ENCODE peak calls at places on chromosome 11, in six cellular contexts. J, Y, L, T, X and W are unnamed samples.

GRCh38 chr11:118051611-118052461 is 25.0 kb upstream of the TMPRSS4 start:
- DNase-seq in T (no peak), L (no peak), Y (no peak), X (no peak), J (no peak), W (no peak)

GRCh38 chr11:105130189-105130813 is 9.3 kb downstream of the CARD18 start:
- DNase-seq in J (no peak), T (no peak), X (no peak), L (no peak), Y (no peak), W (no peak)

GRCh38 chr11:71095294-71095850 is 157.0 kb downstream of the SHANK2 start:
- DNase-seq in T (no peak), Y (no peak), J (no peak), L (no peak), X (no peak), W (no peak)

GRCh38 chr11:74822187-74822586 is 73.5 kb downstream of the RNF169 start:
- DNase-seq in Y (no peak), X (no peak), T (no peak), J (no peak), L (no peak), W (no peak)

GRCh38 chr11:133072366-133072765 is 459.9 kb downstream of the OPCML start:
- DNase-seq in Y (no peak), J (no peak), T (no peak), X (no peak), L (no peak), W (no peak)

GRCh38 chr11:57321996-57322880 is 2.5 kb downstream of the TNKS1BP1 start:
- DNase-seq in J (peak), X (peak), L (no peak), Y (peak), T (peak), W (no peak)

GRCh38 chr11:120547301-120547700 is 35.8 kb downstream of the GRIK4 start:
- DNase-seq in T (no peak), L (no peak), J (no peak), X (no peak), Y (no peak), W (no peak)

GRCh38 chr11:112127056-112127455 is 36.8 kb downstream of the IL18 start:
- DNase-seq in X (no peak), L (no peak), T (no peak), J (no peak), Y (no peak), W (no peak)

GRCh38 chr11:44097821-44098220 is 2.3 kb downstream of the EXT2 start:
- DNase-seq in L (no peak), J (no peak), Y (no peak), X (no peak), T (no peak), W (no peak)

GRCh38 chr11:57315491-57315890 is 9.3 kb downstream of the TNKS1BP1 start:
- DNase-seq in J (no peak), Y (peak), L (no peak), X (no peak), T (no peak), W (no peak)

GRCh38 chr11:71426413-71426812 is 21.8 kb downstream of the DHCR7 start:
- DNase-seq in X (no peak), Y (no peak), T (no peak), J (no peak), L (no peak), W (no peak)

GRCh38 chr11:104422320-104422944 is 258.5 kb upstream of the PDGFD start:
- DNase-seq in J (no peak), L (no peak), T (no peak), Y (no peak), X (no peak), W (no peak)

GRCh38 chr11:73308003-73308962 is at the start of gene ARHGEF17:
- DNase-seq in Y (peak), J (peak), T (peak), X (peak), L (no peak), W (no peak)

GRCh38 chr11:13550761-13551160 is 55.0 kb upstream of the PTH start:
- DNase-seq in J (no peak), L (no peak), X (no peak), T (no peak), Y (no peak), W (no peak)

GRCh38 chr11:91136631-91137030 is 913.8 kb upstream of the CHORDC1 start:
- DNase-seq in X (no peak), Y (no peak), T (no peak), L (no peak), J (no peak), W (no peak)

GRCh38 chr11:71222318-71223080 is 29.9 kb downstream of the SHANK2 start:
- DNase-seq in Y (no peak), T (no peak), X (no peak), J (no peak), L (no peak), W (no peak)

GRCh38 chr11:74696932-74697687 is 34.1 kb downstream of the CHRDL2 start:
- DNase-seq in Y (peak), X (no peak), L (no peak), T (no peak), J (peak), W (no peak)

GRCh38 chr11:13997881-13998280 is 35.4 kb downstream of the SPON1 start:
- DNase-seq in T (no peak), X (no peak), Y (no peak), L (no peak), J (no peak), W (no peak)

GRCh38 chr11:134779179-134779578 is 367.1 kb upstream of the B3GAT1 start:
- DNase-seq in T (no peak), J (no peak), X (no peak), L (no peak), Y (no peak), W (no peak)

GRCh38 chr11:94968334-94968958 is 4.9 kb downstream of the CWC15 start:
- DNase-seq in Y (no peak), L (no peak), T (peak), J (peak), X (no peak), W (no peak)

GRCh38 chr11:705646-706438 is at the start of gene EPS8L2:
- DNase-seq in Y (peak), J (no peak), T (peak), X (no peak), L (no peak), W (no peak)

GRCh38 chr11:27977031-27977430 is 130.9 kb downstream of the KIF18A start:
- DNase-seq in X (peak), L (no peak), J (no peak), T (no peak), Y (no peak), W (peak)

GRCh38 chr11:57800444-57801184 is 39.0 kb downstream of the CTNND1 start:
- DNase-seq in X (peak), T (peak), J (peak), L (no peak), Y (peak), W (peak)

GRCh38 chr11:129018991-129019390 is 76.3 kb upstream of the TP53AIP1 start:
- DNase-seq in T (no peak), J (no peak), X (no peak), L (no peak), Y (no peak), W (no peak)

GRCh38 chr11:36312593-36312990 is 16.5 kb downstream of the PRR5L start:
- DNase-seq in T (no peak), J (no peak), Y (no peak), X (no peak), L (no peak), W (no peak)

GRCh38 chr11:58688779-58689503 is 42.8 kb downstream of the GLYAT start:
- DNase-seq in T (no peak), Y (no peak), L (no peak), J (no peak), X (no peak), W (no peak)

GRCh38 chr11:120929090-120929489 is 94.8 kb upstream of the TBCEL start:
- DNase-seq in Y (no peak), X (no peak), L (no peak), T (no peak), J (no peak), W (no peak)

GRCh38 chr11:27717377-27717776 is 17.1 kb upstream of the BDNF start:
- DNase-seq in J (no peak), Y (peak), X (no peak), L (no peak), T (peak), W (no peak)

GRCh38 chr11:70333206-70333605 is 62.7 kb downstream of the PPFIA1 start:
- DNase-seq in J (no peak), L (no peak), X (no peak), Y (no peak), T (no peak), W (no peak)

GRCh38 chr11:64614927-64615326 is 23.9 kb downstream of the SLC22A12 start:
- DNase-seq in T (no peak), J (no peak), L (no peak), Y (no peak), X (no peak), W (no peak)

GRCh38 chr11:119709638-119710346 is 19.2 kb downstream of the NECTIN1 start:
- DNase-seq in L (no peak), X (no peak), T (peak), Y (no peak), J (no peak), W (no peak)

GRCh38 chr11:34423300-34423699 is 15.4 kb upstream of the CAT start:
- DNase-seq in L (no peak), J (no peak), X (no peak), T (no peak), Y (no peak), W (no peak)

GRCh38 chr11:27456802-27457329 is 15.7 kb downstream of the LGR4 start:
- DNase-seq in Y (no peak), J (no peak), T (no peak), X (no peak), L (no peak), W (no peak)

GRCh38 chr11:6214530-6214929 is 9.2 kb downstream of the C11orf42 start:
- DNase-seq in T (no peak), J (no peak), L (no peak), Y (no peak), X (no peak), W (no peak)

GRCh38 chr11:95593101-95593500 is 196.5 kb downstream of the FAM76B start:
- DNase-seq in X (no peak), Y (no peak), J (no peak), T (no peak), L (no peak), W (no peak)

GRCh38 chr11:71325418-71326327 is 73.3 kb upstream of the SHANK2 start:
- DNase-seq in T (no peak), L (no peak), J (no peak), Y (no peak), X (no peak), W (no peak)

GRCh38 chr11:124722176-124722575 is 17.6 kb upstream of the NRGN start:
- DNase-seq in Y (no peak), L (no peak), J (no peak), T (no peak), X (no peak), W (no peak)

GRCh38 chr11:124724854-124725718 is 14.7 kb upstream of the NRGN start:
- DNase-seq in Y (no peak), L (no peak), X (no peak), J (peak), T (no peak), W (no peak)

DNA sequence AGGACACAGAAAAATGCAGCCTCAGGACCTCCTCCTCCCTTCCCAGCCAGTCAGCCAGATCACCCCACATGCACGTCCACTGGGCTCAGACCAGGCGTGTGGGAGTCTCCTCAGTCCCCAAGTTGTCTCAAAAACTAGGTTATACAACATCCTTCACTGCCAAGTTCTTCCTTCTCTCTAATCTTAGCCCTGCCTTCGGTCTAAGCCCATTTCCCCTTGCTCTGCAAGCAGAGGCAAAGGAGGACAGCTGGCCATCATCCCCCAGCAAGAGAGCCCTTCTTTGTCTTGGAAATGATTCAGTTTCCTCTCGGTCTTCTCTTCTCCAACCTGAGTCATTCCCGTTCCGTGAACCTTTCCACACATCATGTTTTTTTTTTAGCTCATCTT is 14.0 kb upstream of the NRGN start:
- DNase-seq in X (no peak), L (no peak), T (no peak), Y (no peak), J (no peak), W (no peak)
- H3K4me3 ChIP-seq in X (no peak), L (no peak), T (peak), Y (no peak), J (peak), W (no peak)

GRCh38 chr11:10655227-10655626 is 38.3 kb downstream of the IRAG1 start:
- DNase-seq in Y (no peak), L (no peak), X (peak), J (no peak), T (no peak), W (no peak)

GRCh38 chr11:10658621-10659338 is 34.8 kb downstream of the IRAG1 start:
- DNase-seq in Y (no peak), T (no peak), X (no peak), L (no peak), J (no peak), W (no peak)

GRCh38 chr11:10659339-10660216 is 34.0 kb downstream of the IRAG1 start:
- DNase-seq in J (peak), Y (peak), X (peak), L (no peak), T (no peak), W (peak)

GRCh38 chr11:10655931-10656576 is 37.5 kb downstream of the IRAG1 start:
- DNase-seq in Y (no peak), T (no peak), J (no peak), X (no peak), L (no peak), W (no peak)

DNA sequence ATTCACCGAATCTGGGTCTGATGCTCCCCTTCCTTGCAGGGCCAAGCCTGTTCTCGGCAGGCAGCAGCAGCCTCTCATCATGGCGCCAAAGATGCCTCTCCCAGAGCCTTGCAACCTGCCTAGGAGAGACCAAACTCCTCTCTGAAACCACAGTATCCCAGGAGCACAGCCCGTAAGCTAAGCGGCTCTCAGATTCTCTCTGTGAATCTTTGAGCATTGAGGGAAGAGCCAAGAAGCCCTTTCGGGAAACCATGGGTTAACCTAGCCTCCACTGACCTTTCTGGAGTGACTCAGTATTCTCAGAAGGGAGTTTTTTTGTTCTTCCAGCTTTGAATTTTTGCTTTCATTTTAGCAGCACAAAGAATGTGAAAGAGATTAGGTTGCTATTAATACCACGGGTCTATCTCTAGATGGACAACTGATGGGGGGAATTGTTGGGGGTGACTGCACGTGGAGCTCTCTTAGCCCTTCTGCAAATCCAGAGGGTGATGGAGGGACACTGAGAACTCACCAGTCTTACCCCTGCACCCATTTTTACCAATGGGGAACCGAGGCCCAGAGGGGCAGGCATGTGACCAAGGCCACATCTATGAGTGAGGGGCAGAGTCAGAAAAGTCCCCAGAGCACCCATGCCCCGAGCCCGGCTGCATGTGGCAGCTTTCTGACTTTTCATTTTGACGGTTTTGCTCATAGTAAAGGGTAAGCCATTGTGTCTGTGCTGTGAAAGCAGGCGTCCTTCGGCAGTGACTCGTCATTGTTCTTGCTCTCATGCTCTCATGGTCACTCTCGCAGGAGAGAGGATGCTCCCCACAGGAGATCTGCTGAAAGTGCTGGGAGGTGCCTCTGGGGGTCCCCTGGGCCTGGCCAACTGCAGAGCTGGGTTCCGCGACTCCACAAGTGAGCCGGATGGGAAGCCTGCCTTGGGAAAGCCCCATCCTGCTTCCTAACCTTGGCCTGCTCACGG is 36.0 kb downstream of the IRAG1 start:
- DNase-seq in X (no peak), L (no peak), Y (no peak), J (no peak), T (no peak), W (no peak)
- H3K27ac ChIP-seq in X (peak), L (no peak), Y (peak), J (no peak), T (peak), W (peak)

GRCh38 chr11:7490054-7490453 is 4.7 kb downstream of the OLFML1 start:
- DNase-seq in Y (no peak), T (no peak), L (no peak), X (no peak), J (no peak), W (no peak)
- TF ChIP-seq SIN3A in Y (no peak), T (no peak), L (no peak), X (no peak), J (no peak), W (no peak)

DNA sequence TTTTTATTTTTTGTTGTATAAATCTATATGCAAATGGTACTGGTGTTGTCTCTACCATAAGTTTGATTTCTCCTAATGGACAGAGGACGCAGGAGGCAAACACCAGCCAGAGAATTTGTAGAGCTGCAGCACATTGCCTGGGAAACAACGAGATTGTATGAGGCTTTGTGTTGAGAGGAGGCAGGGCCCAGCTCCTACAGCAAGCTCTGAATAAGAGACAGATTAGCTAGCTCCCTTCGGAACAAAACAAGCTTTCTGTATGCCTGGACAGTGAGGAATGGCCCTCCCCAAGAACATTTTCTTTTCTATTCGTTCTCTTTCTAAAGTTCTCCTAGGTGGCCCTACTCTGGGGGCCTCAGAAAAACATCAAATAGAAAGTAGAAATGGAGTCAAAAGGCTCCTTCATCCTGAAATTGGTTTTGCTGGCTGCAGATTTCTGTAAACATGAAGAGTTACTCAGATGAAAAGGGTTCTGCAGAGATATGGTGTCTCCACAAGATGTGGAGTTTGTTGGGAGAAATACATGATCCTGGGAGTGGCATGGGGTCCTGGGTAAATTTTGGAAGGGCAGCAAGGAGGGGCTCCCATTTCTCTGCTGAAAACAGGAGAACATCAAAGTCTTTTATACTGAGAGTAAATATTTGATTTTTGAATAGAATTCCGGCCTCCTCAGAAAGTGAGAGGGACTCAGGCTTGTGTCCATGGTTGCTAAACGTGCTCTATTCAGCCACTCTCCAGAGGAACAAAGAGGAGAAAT is 6.8 kb upstream of the HEPACAM start:
- DNase-seq in T (no peak), J (peak), Y (no peak), L (no peak), X (no peak), W (no peak)
- H3K4me3 ChIP-seq in T (no peak), J (peak), Y (no peak), L (no peak), X (no peak), W (no peak)

GRCh38 chr11:18233912-18234311 is 2.7 kb downstream of the SAA4 start:
- DNase-seq in X (no peak), J (no peak), T (no peak), L (no peak), Y (no peak), W (no peak)
- H3K27ac ChIP-seq in X (no peak), J (no peak), T (no peak), L (no peak), Y (no peak), W (no peak)